ENCODE peak calls at places on chromosome 17, in four cellular contexts. U is left ventricle myocardium inferior, Y is tibial nerve, W is H1. F is an unnamed sample. For H3K36me3, the result is how much of the 10 kb centered on the place peaks cover.

GRCh38 chr17:65228734-65229390 is 91.7 kb downstream of the RGS9 start:
- DNase-seq in U (no peak), Y (no peak), W (no peak), F (peak)

GRCh38 chr17:12983986-12984932 is 33.6 kb downstream of the ELAC2 start:
- DNase-seq in U (peak), Y (peak), W (no peak), F (no peak)

GRCh38 chr17:6497496-6498221 is 53.4 kb downstream of the PIMREG start:
- DNase-seq in U (no peak), Y (no peak), W (no peak), F (no peak)

GRCh38 chr17:53627511-53627910 is 195.2 kb upstream of the KIF2B start:
- DNase-seq in U (no peak), Y (no peak), W (no peak), F (peak)

GRCh38 chr17:27860971-27861669 is 32.0 kb downstream of the LYRM9 start:
- DNase-seq in U (no peak), Y (no peak), W (no peak), F (peak)

GRCh38 chr17:42676424-42677011 is at the start of gene PLEKHH3:
- DNase-seq in U (no peak), Y (no peak), W (no peak), F (no peak)

GRCh38 chr17:36001109-36001735 is at the start of gene CCL15:
- DNase-seq in U (no peak), Y (no peak), W (no peak), F (no peak)

GRCh38 chr17:13741744-13742143 is 140.0 kb upstream of the HS3ST3A1 start:
- DNase-seq in U (no peak), Y (no peak), W (no peak), F (no peak)

GRCh38 chr17:53490447-53490968 is 332.2 kb upstream of the KIF2B start:
- DNase-seq in U (no peak), Y (no peak), W (no peak), F (no peak)

GRCh38 chr17:63333869-63334268 is 112.2 kb downstream of the CYB561 start:
- DNase-seq in U (no peak), Y (no peak), W (no peak), F (no peak)

GRCh38 chr17:66667090-66667489 is 167.8 kb upstream of the CACNG5 start:
- DNase-seq in U (no peak), Y (no peak), W (no peak), F (no peak)

GRCh38 chr17:50721194-50722010 is 2.0 kb downstream of the LUC7L3 start:
- DNase-seq in U (no peak), Y (no peak), W (no peak), F (peak)

GRCh38 chr17:31339906-31340661 is 18.7 kb upstream of the EVI2A start:
- DNase-seq in U (no peak), Y (no peak), W (no peak), F (peak)

DNA sequence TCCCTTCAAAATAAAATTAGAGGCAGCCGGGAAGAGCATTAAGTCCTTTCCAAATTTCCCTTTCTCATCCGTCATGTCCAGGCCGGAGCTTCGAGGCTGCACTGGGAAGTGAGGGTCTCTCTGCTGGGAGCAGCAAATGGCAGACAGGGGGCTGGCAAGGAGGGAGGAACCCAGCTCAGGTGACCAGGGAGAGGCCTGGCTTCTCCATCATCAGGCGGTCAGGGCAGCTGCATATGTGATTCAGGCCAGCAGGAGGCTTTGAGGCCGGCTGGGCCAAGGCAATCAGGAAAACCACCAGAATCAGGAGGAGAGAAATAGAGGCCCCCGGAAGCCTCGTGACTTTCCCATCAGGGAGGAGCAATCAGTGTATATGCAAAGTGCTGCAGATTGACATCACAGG is 85.0 kb upstream of the RPL38 start:
- DNase-seq in U (no peak), Y (no peak), W (peak), F (no peak)
- TF ChIP-seq CTCF in U (no peak), Y (no peak), W (peak), F (no peak)

GRCh38 chr17:21214777-21215541 is 998 bp upstream of the TMEM11 start:
- DNase-seq in U (no peak), Y (no peak), W (no peak), F (peak)
- H3K4me3 ChIP-seq in U (peak), Y (peak), W (peak), F (peak)

GRCh38 chr17:17714879-17715278 is 33.6 kb downstream of the RAI1 start:
- DNase-seq in U (no peak), Y (no peak), W (no peak), F (no peak)

GRCh38 chr17:17718251-17718650 is 37.0 kb downstream of the RAI1 start:
- DNase-seq in U (no peak), Y (no peak), W (no peak), F (no peak)

GRCh38 chr17:17719199-17719940 is 38.1 kb downstream of the RAI1 start:
- DNase-seq in U (no peak), Y (no peak), W (no peak), F (no peak)

GRCh38 chr17:17714261-17714866 is 33.1 kb downstream of the RAI1 start:
- DNase-seq in U (no peak), Y (no peak), W (no peak), F (no peak)

GRCh38 chr17:17716837-17717523 is 35.7 kb downstream of the RAI1 start:
- DNase-seq in U (no peak), Y (no peak), W (no peak), F (no peak)
- H3K36me3 ChIP-seq in U (under half), Y (under half), W (under half), F (under half)

GRCh38 chr17:17814162-17815061 is 22.4 kb downstream of the SREBF1 start:
- DNase-seq in U (no peak), Y (no peak), W (no peak), F (no peak)
- TF ChIP-seq CTCF in U (no peak), Y (no peak), W (no peak), F (no peak)

GRCh38 chr17:82548681-82549303 is 29.3 kb downstream of the FOXK2 start:
- DNase-seq in U (peak), Y (peak), W (no peak), F (no peak)

GRCh38 chr17:82553210-82553930 is 33.8 kb downstream of the FOXK2 start:
- DNase-seq in U (no peak), Y (no peak), W (no peak), F (no peak)

GRCh38 chr17:82552580-82552979 is 33.0 kb downstream of the FOXK2 start:
- DNase-seq in U (no peak), Y (no peak), W (no peak), F (no peak)

GRCh38 chr17:82547981-82548380 is 28.4 kb downstream of the FOXK2 start:
- DNase-seq in U (no peak), Y (no peak), W (no peak), F (no peak)

GRCh38 chr17:82551779-82552457 is 32.4 kb downstream of the FOXK2 start:
- DNase-seq in U (peak), Y (peak), W (no peak), F (peak)
- H3K4me3 ChIP-seq in U (no peak), Y (no peak), W (no peak), F (no peak)

GRCh38 chr17:5097101-5097834 is 14.4 kb downstream of the ZNF232 start:
- DNase-seq in U (peak), Y (peak), W (peak), F (no peak)

DNA sequence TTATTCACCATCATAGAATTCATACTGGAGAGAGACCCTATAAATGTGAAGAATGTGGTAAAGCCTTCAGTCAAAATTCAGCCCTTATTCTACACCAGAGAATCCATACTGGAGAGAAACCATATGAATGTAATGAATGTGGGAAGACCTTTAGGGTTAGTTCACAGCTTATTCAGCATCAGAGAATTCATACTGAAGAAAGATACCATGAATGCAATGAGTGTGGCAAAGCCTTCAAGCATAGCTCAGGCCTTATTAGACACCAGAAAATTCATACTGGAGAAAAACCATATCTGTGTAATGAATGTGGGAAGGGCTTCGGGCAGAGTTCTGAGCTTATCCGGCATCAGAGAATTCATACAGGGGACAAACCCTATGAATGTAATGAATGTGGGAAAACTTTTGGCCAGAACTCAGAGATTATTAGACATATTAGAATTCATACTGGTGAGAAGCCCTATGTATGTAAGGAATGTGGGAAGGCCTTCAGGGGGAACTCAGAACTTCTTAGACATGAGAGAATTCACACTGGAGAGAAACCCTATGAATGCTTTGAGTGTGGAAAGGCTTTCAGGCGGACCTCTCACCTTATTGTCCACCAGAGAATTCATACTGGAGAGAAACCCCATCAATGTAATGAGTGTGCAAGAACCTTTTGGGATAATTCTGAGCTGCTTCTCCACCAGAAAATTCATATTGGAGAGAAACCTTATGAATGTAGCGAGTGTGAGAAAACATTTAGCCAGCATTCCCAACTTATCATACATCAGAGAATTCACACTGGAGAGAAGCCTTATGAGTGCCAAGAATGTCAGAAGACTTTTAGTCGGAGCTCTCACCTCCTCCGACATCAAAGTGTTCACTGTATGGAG is 14.1 kb downstream of the ZFP3 start:
- DNase-seq in U (no peak), Y (no peak), W (no peak), F (no peak)
- H3K36me3 ChIP-seq in U (half or more), Y (under half), W (under half), F (under half)

GRCh38 chr17:77281904-77282367 is 141.2 kb downstream of the SEC14L1 start:
- DNase-seq in U (no peak), Y (no peak), W (no peak), F (no peak)

GRCh38 chr17:77280304-77280910 is 139.6 kb downstream of the SEC14L1 start:
- DNase-seq in U (peak), Y (no peak), W (no peak), F (peak)

GRCh38 chr17:77281024-77281903 is 140.5 kb downstream of the SEC14L1 start:
- DNase-seq in U (peak), Y (no peak), W (no peak), F (peak)

GRCh38 chr17:77282524-77283515 is 142.1 kb downstream of the SEC14L1 start:
- DNase-seq in U (no peak), Y (no peak), W (no peak), F (peak)

DNA sequence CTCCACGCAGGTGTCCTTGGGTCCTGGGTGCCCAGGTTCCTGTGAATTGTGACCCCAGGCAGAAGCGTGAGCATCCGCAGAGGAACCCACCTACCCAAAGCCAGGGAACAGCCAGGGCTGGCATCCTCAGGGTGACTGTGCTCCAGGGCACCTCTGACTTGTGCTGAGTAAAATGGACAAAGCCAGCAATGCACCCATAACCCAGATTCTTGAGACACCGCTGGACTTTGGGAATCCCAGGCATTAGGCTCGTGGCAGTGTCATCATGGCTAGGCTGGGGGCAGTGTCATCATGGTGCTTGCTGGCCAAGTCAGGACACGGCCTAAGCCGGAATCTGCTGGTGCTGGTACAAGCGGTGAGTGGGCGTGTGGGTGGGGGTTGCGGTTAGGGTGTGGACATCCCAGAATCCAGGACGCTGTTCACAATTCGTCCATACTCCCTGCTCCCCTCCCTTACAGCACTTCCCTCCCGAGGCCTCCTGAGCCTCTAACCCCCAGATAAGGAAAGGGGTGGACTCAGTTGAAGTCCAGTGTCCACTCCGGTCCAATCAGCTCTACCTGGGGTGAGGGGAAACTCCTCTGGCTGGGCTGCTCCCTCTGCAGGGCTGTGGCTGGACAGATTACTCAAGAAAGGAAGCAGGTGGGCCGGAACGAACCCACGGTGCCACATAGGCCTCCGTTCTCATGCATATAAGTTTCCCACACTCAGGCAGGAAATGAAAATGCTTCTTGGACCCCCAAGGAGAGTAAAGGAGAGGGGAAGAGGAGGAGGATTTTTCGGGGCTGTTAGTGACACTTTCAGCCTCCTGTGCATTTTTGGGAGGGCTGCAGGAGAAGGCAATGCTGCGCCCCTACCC is 138.9 kb downstream of the SEC14L1 start:
- DNase-seq in U (no peak), Y (no peak), W (no peak), F (peak)
- TF ChIP-seq CTCF in U (no peak), Y (no peak), W (no peak), F (no peak)

GRCh38 chr17:59426031-59426430 is 94.6 kb downstream of the YPEL2 start:
- DNase-seq in U (no peak), Y (no peak), W (no peak), F (no peak)
- H3K4me3 ChIP-seq in U (peak), Y (no peak), W (no peak), F (no peak)

F was measured in bronchial epithelial cell.